ENCODE peak calls at places on chromosomes 11 and 22, in five cellular contexts. One of them, this sample, is unnamed.
A peak's percentile ranks its signal among the peaks of the same experiment; 100 is the strongest.

GRCh38 chr11:30254307-30255298 is 23.8 kb downstream of the FSHB start:
- DNase-seq in A549: no peak
- DNase-seq in body of pancreas: no peak
- DNase-seq in SK-N-SH: no peak
- DNase-seq in psoas muscle: no peak
- DNase-seq in this sample: no peak

GRCh38 chr11:11044137-11044855 is 186.4 kb upstream of the ZBED5 start:
- DNase-seq in A549: no peak
- DNase-seq in body of pancreas: no peak
- DNase-seq in SK-N-SH: no peak
- DNase-seq in psoas muscle: no peak
- DNase-seq in this sample: no peak

GRCh38 chr11:76153609-76153949 is 52.7 kb downstream of the WNT11 start:
- DNase-seq in A549: no peak
- DNase-seq in body of pancreas: no peak
- DNase-seq in SK-N-SH: no peak
- DNase-seq in psoas muscle: no peak
- DNase-seq in this sample: no peak

GRCh38 chr11:128095459-128096096 is 491.8 kb downstream of the ETS1 start:
- DNase-seq in A549: no peak
- DNase-seq in body of pancreas: no peak
- DNase-seq in SK-N-SH: no peak
- DNase-seq in psoas muscle: no peak
- DNase-seq in this sample: peak; percentile 65

GRCh38 chr11:31819533-31820437 is 8.7 kb upstream of the PAX6 start:
- DNase-seq in A549: no peak
- DNase-seq in body of pancreas: peak; percentile 54
- DNase-seq in SK-N-SH: peak; percentile 38
- DNase-seq in psoas muscle: no peak
- DNase-seq in this sample: no peak

GRCh38 chr22:31952459-31952858 is 8.1 kb downstream of the YWHAH start:
- DNase-seq in A549: peak; percentile 28
- DNase-seq in body of pancreas: peak; percentile 37
- DNase-seq in SK-N-SH: no peak
- DNase-seq in psoas muscle: no peak
- DNase-seq in this sample: peak; percentile 91

GRCh38 chr22:32623943-32624342 is 149.3 kb downstream of the FBXO7 start:
- DNase-seq in A549: no peak
- DNase-seq in body of pancreas: peak; percentile 40
- DNase-seq in SK-N-SH: no peak
- DNase-seq in psoas muscle: peak; percentile 80
- DNase-seq in this sample: peak; percentile 96

GRCh38 chr22:17117890-17118289 is 3.3 kb downstream of the TMEM121B start:
- DNase-seq in A549: no peak
- DNase-seq in body of pancreas: peak; percentile 26
- DNase-seq in SK-N-SH: no peak
- DNase-seq in psoas muscle: no peak
- DNase-seq in this sample: no peak

GRCh38 chr22:47206819-47207218 is 444.4 kb downstream of the TBC1D22A start:
- DNase-seq in A549: no peak
- DNase-seq in body of pancreas: no peak
- DNase-seq in SK-N-SH: no peak
- DNase-seq in psoas muscle: no peak
- DNase-seq in this sample: no peak

GRCh38 chr11:128424867-128425285 is 162.5 kb downstream of the ETS1 start:
- DNase-seq in A549: no peak
- DNase-seq in body of pancreas: peak; percentile 82
- DNase-seq in SK-N-SH: peak; percentile 37
- DNase-seq in psoas muscle: peak; percentile 62
- DNase-seq in this sample: peak; percentile 41

GRCh38 chr22:32413715-32414114 is 1.7 kb upstream of the RTCB start:
- DNase-seq in A549: peak; percentile 10
- DNase-seq in body of pancreas: no peak
- DNase-seq in SK-N-SH: peak; percentile 34
- DNase-seq in psoas muscle: no peak
- DNase-seq in this sample: peak; percentile 35

GRCh38 chr11:74388678-74389327 is 9.4 kb downstream of the PGM2L1 start:
- DNase-seq in A549: peak; percentile 21
- DNase-seq in body of pancreas: peak; percentile 80
- DNase-seq in SK-N-SH: peak; percentile 59
- DNase-seq in psoas muscle: no peak
- DNase-seq in this sample: peak; percentile 56

GRCh38 chr22:48556751-48557150 is 1270.9 kb downstream of the BRD1 start:
- DNase-seq in A549: no peak
- DNase-seq in body of pancreas: no peak
- DNase-seq in SK-N-SH: no peak
- DNase-seq in psoas muscle: no peak
- DNase-seq in this sample: no peak

GRCh38 chr22:20777420-20778177 is 3.7 kb downstream of the SERPIND1 start:
- DNase-seq in A549: peak; percentile 69
- DNase-seq in body of pancreas: peak; percentile 68
- DNase-seq in SK-N-SH: no peak
- DNase-seq in psoas muscle: no peak
- DNase-seq in this sample: peak; percentile 96

GRCh38 chr22:30947821-30948454 is 20.6 kb downstream of the MORC2 start:
- DNase-seq in A549: no peak
- DNase-seq in body of pancreas: no peak
- DNase-seq in SK-N-SH: peak; percentile 38
- DNase-seq in psoas muscle: no peak
- DNase-seq in this sample: peak; percentile 76

GRCh38 chr22:28882545-28882877 is 861 bp upstream of the ZNRF3 start:
- DNase-seq in A549: no peak
- DNase-seq in body of pancreas: no peak
- DNase-seq in SK-N-SH: peak; percentile 30
- DNase-seq in psoas muscle: no peak
- DNase-seq in this sample: peak; percentile 25

GRCh38 chr11:75422248-75423231 is 10.5 kb downstream of the KLHL35 start:
- DNase-seq in A549: peak; percentile 70
- DNase-seq in body of pancreas: peak; percentile 59
- DNase-seq in SK-N-SH: no peak
- DNase-seq in psoas muscle: peak; percentile 40
- DNase-seq in this sample: no peak

GRCh38 chr11:37952035-37952434 is 1354.0 kb upstream of the RAG2 start:
- DNase-seq in A549: no peak
- DNase-seq in body of pancreas: no peak
- DNase-seq in SK-N-SH: peak; percentile 9
- DNase-seq in psoas muscle: no peak
- DNase-seq in this sample: no peak

GRCh38 chr11:116876656-116877055 is 39.2 kb upstream of the APOA1 start:
- DNase-seq in A549: no peak
- DNase-seq in body of pancreas: no peak
- DNase-seq in SK-N-SH: no peak
- DNase-seq in psoas muscle: no peak
- DNase-seq in this sample: no peak

GRCh38 chr11:73426184-73426845 is 50.1 kb downstream of the RELT start:
- DNase-seq in A549: no peak
- DNase-seq in body of pancreas: no peak
- DNase-seq in SK-N-SH: no peak
- DNase-seq in psoas muscle: no peak
- DNase-seq in this sample: no peak

GRCh38 chr11:127106142-127106541 is 105.6 kb upstream of the KIRREL3 start:
- DNase-seq in A549: no peak
- DNase-seq in body of pancreas: peak; percentile 66
- DNase-seq in SK-N-SH: no peak
- DNase-seq in psoas muscle: no peak
- DNase-seq in this sample: no peak

GRCh38 chr11:10786451-10786850 is 22.3 kb downstream of the EIF4G2 start:
- DNase-seq in A549: no peak
- DNase-seq in body of pancreas: no peak
- DNase-seq in SK-N-SH: no peak
- DNase-seq in psoas muscle: no peak
- DNase-seq in this sample: no peak

GRCh38 chr22:30743257-30744020 is 48.8 kb downstream of the OSBP2 start:
- DNase-seq in A549: no peak
- DNase-seq in body of pancreas: no peak
- DNase-seq in SK-N-SH: no peak
- DNase-seq in psoas muscle: no peak
- DNase-seq in this sample: no peak

GRCh38 chr22:20520093-20520511 is 12.7 kb downstream of the MED15 start:
- DNase-seq in A549: no peak
- DNase-seq in body of pancreas: no peak
- DNase-seq in SK-N-SH: no peak
- DNase-seq in psoas muscle: no peak
- DNase-seq in this sample: peak; percentile 70

GRCh38 chr22:44311855-44312170 is 938 bp downstream of the SHISAL1 start:
- DNase-seq in A549: no peak
- DNase-seq in body of pancreas: no peak
- DNase-seq in SK-N-SH: no peak
- DNase-seq in psoas muscle: no peak
- DNase-seq in this sample: peak; percentile 89

GRCh38 chr11:77029829-77030228 is 4.4 kb upstream of the B3GNT6 start:
- DNase-seq in A549: no peak
- DNase-seq in body of pancreas: no peak
- DNase-seq in SK-N-SH: no peak
- DNase-seq in psoas muscle: no peak
- DNase-seq in this sample: no peak

GRCh38 chr11:13238879-13239514 is 38.6 kb upstream of the BMAL1 start:
- DNase-seq in A549: peak; percentile 57
- DNase-seq in body of pancreas: peak; percentile 53
- DNase-seq in SK-N-SH: peak; percentile 32
- DNase-seq in psoas muscle: peak; percentile 52
- DNase-seq in this sample: peak; percentile 54

GRCh38 chr11:86089659-86090058 is 20.8 kb upstream of the PICALM start:
- DNase-seq in A549: no peak
- DNase-seq in body of pancreas: no peak
- DNase-seq in SK-N-SH: peak; percentile 63
- DNase-seq in psoas muscle: no peak
- DNase-seq in this sample: peak; percentile 24

GRCh38 chr11:129733384-129733783 is 82.3 kb upstream of the TMEM45B start:
- DNase-seq in A549: no peak
- DNase-seq in body of pancreas: no peak
- DNase-seq in SK-N-SH: no peak
- DNase-seq in psoas muscle: no peak
- DNase-seq in this sample: no peak

GRCh38 chr11:66313321-66314185 is 3.3 kb downstream of the CD248 start:
- DNase-seq in A549: no peak
- DNase-seq in body of pancreas: no peak
- DNase-seq in SK-N-SH: peak; percentile 90
- DNase-seq in psoas muscle: peak; percentile 63
- DNase-seq in this sample: peak; percentile 50

GRCh38 chr11:134449713-134450112 is 37.7 kb upstream of the B3GAT1 start:
- DNase-seq in A549: no peak
- DNase-seq in body of pancreas: no peak
- DNase-seq in SK-N-SH: no peak
- DNase-seq in psoas muscle: no peak
- DNase-seq in this sample: no peak

GRCh38 chr11:120288021-120288420 is 37.1 kb upstream of the TLCD5 start:
- DNase-seq in A549: no peak
- DNase-seq in body of pancreas: no peak
- DNase-seq in SK-N-SH: no peak
- DNase-seq in psoas muscle: no peak
- DNase-seq in this sample: no peak

GRCh38 chr11:62810748-62811147 is 5.5 kb upstream of the NXF1 start:
- DNase-seq in A549: no peak
- DNase-seq in body of pancreas: no peak
- DNase-seq in SK-N-SH: no peak
- DNase-seq in psoas muscle: no peak
- DNase-seq in this sample: no peak

GRCh38 chr22:23219317-23219716 is 39.0 kb downstream of the BCR start:
- DNase-seq in A549: no peak
- DNase-seq in body of pancreas: no peak
- DNase-seq in SK-N-SH: no peak
- DNase-seq in psoas muscle: no peak
- DNase-seq in this sample: no peak
- TF ChIP-seq CTCF in A549: no peak
- TF ChIP-seq CTCF in body of pancreas: no peak
- TF ChIP-seq CTCF in SK-N-SH: no peak
- TF ChIP-seq CTCF in psoas muscle: no peak
- TF ChIP-seq CTCF in this sample: no peak

DNA sequence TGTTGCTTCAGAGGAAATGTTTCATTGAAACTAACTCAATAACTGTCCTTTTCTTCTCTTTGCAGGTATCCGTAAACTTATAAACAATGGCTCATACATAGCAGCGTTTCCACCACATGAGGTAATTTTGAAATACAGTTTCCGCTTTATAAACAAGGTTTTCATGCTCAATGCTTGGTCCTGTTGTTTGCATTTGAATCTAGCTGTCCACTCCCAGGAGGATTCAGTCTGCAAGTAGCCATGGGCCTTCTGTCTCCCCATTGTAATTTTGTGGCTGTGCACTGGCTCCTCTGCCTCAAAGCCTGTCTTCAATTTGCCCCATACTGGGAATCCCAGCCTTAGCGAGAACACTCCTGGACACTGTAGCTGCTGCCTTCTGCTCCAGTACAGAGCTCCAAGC is 34.7 kb downstream of the MUC15 start:
- DNase-seq in A549: no peak
- DNase-seq in body of pancreas: no peak
- DNase-seq in SK-N-SH: no peak
- DNase-seq in psoas muscle: no peak
- DNase-seq in this sample: no peak
- H3K4me3 ChIP-seq in A549: no peak overlapping the region
- H3K4me3 ChIP-seq in body of pancreas: no peak overlapping the region
- H3K4me3 ChIP-seq in SK-N-SH: no peak overlapping the region
- H3K4me3 ChIP-seq in psoas muscle: no peak overlapping the region
- H3K4me3 ChIP-seq in this sample: no peak overlapping the region

GRCh38 chr22:22943521-22944267 is 56.1 kb downstream of the IGLL5 start:
- DNase-seq in A549: no peak
- DNase-seq in body of pancreas: no peak
- DNase-seq in SK-N-SH: peak; percentile 38
- DNase-seq in psoas muscle: no peak
- DNase-seq in this sample: no peak
- TF ChIP-seq CTCF in A549: no peak
- TF ChIP-seq CTCF in body of pancreas: no peak
- TF ChIP-seq CTCF in SK-N-SH: no peak
- TF ChIP-seq CTCF in psoas muscle: no peak
- TF ChIP-seq CTCF in this sample: no peak

GRCh38 chr11:22626573-22627239 is 1.1 kb upstream of the FANCF start:
- DNase-seq in A549: no peak
- DNase-seq in body of pancreas: no peak
- DNase-seq in SK-N-SH: no peak
- DNase-seq in psoas muscle: no peak
- DNase-seq in this sample: no peak
- H3K4me3 ChIP-seq in A549: no peak overlapping the region
- H3K4me3 ChIP-seq in body of pancreas: no peak overlapping the region
- H3K4me3 ChIP-seq in SK-N-SH: peak overlapping the region; percentile 90
- H3K4me3 ChIP-seq in psoas muscle: peak overlapping the region; percentile 89
- H3K4me3 ChIP-seq in this sample: no peak overlapping the region

GRCh38 chr11:16827139-16827538 is 88.7 kb downstream of the C11orf58 start:
- DNase-seq in A549: no peak
- DNase-seq in body of pancreas: no peak
- DNase-seq in SK-N-SH: no peak
- DNase-seq in psoas muscle: no peak
- DNase-seq in this sample: no peak

GRCh38 chr11:16834384-16834783 is 95.9 kb downstream of the C11orf58 start:
- DNase-seq in A549: no peak
- DNase-seq in body of pancreas: no peak
- DNase-seq in SK-N-SH: no peak
- DNase-seq in psoas muscle: no peak
- DNase-seq in this sample: no peak

GRCh38 chr11:16833026-16833425 is 94.6 kb downstream of the C11orf58 start:
- DNase-seq in A549: no peak
- DNase-seq in body of pancreas: no peak
- DNase-seq in SK-N-SH: no peak
- DNase-seq in psoas muscle: no peak
- DNase-seq in this sample: no peak

GRCh38 chr11:16832193-16832539 is 93.7 kb downstream of the C11orf58 start:
- DNase-seq in A549: no peak
- DNase-seq in body of pancreas: no peak
- DNase-seq in SK-N-SH: no peak
- DNase-seq in psoas muscle: no peak
- DNase-seq in this sample: no peak

GRCh38 chr11:16831281-16832192 is 93.1 kb downstream of the C11orf58 start:
- DNase-seq in A549: no peak
- DNase-seq in body of pancreas: no peak
- DNase-seq in SK-N-SH: no peak
- DNase-seq in psoas muscle: no peak
- DNase-seq in this sample: peak; percentile 77
- TF ChIP-seq CTCF in A549: no peak
- TF ChIP-seq CTCF in body of pancreas: no peak
- TF ChIP-seq CTCF in SK-N-SH: no peak
- TF ChIP-seq CTCF in psoas muscle: no peak
- TF ChIP-seq CTCF in this sample: no peak

This sample was measured in fibroblast of villous mesenchyme.